ENCODE peak calls at places on chromosomes 4 and X, in nine cellular contexts. Y, V, D, R, A, F, S, Z and G are unnamed samples. For H3K4me1 and H3K27me3, the result is how much of the 10 kb centered on the place peaks cover.

GRCh38 chr4:52248836-52249235 is 197.7 kb downstream of the SPATA18 start:
- DNase-seq in Y (no peak), R (no peak), D (no peak), A (no peak), Z (no peak), S (no peak), F (no peak), V (no peak), G (no peak)

GRCh38 chr4:94369046-94369445 is 26.4 kb upstream of the HPGDS start:
- DNase-seq in V (no peak), A (no peak), F (no peak), Z (no peak), D (no peak), Y (no peak), S (no peak), R (no peak), G (no peak)

GRCh38 chr4:20829958-20830357 is 129.7 kb downstream of the PACRGL start:
- DNase-seq in A (no peak), Z (no peak), Y (no peak), S (no peak), F (no peak), R (no peak), V (no peak), D (no peak), G (no peak)

GRCh38 chr4:25030283-25031076 is at the start of gene LGI2:
- DNase-seq in R (no peak), F (peak), Z (no peak), A (peak), Y (no peak), V (peak), D (no peak), S (peak), G (no peak)

GRCh38 chr4:184384056-184384809 is 90.1 kb downstream of the IRF2 start:
- DNase-seq in F (peak), R (no peak), D (peak), S (peak), A (peak), V (no peak), Y (peak), Z (peak), G (no peak)

GRCh38 chrX:43860646-43861370 is 21.4 kb downstream of the MAOB start:
- DNase-seq in F (no peak), Z (peak), Y (peak), R (no peak), S (no peak), A (no peak), V (peak), D (peak), G (no peak)

GRCh38 chr4:98749206-98749605 is 90.8 kb upstream of the TSPAN5 start:
- DNase-seq in Y (no peak), F (no peak), D (no peak), Z (no peak), V (no peak), R (no peak), S (no peak), A (no peak), G (no peak)

GRCh38 chr4:81198151-81198550 is 16.9 kb downstream of the PRKG2 start:
- DNase-seq in Z (no peak), S (peak), Y (no peak), A (no peak), R (no peak), D (no peak), F (no peak), V (no peak), G (no peak)

GRCh38 chr4:185933078-185933581 is 121.1 kb upstream of the SORBS2 start:
- DNase-seq in S (no peak), Y (no peak), A (no peak), V (no peak), Z (no peak), R (no peak), F (no peak), D (no peak), G (no peak)

GRCh38 chr4:11791808-11792207 is 363.1 kb upstream of the HS3ST1 start:
- DNase-seq in A (no peak), V (no peak), S (no peak), Y (no peak), D (no peak), F (no peak), R (no peak), Z (no peak), G (no peak)

GRCh38 chr4:80138556-80139538 is 58.5 kb upstream of the PRDM8 start:
- DNase-seq in Z (no peak), F (no peak), S (no peak), V (no peak), R (peak), Y (peak), D (no peak), A (no peak), G (peak)

GRCh38 chrX:116009871-116010710 is 160.5 kb upstream of the AGTR2 start:
- DNase-seq in S (no peak), F (peak), Z (no peak), R (no peak), D (peak), Y (no peak), A (peak), V (peak), G (no peak)

GRCh38 chrX:21374994-21375794 is 976 bp downstream of the CNKSR2 start:
- DNase-seq in Y (no peak), D (no peak), S (peak), F (no peak), Z (no peak), V (peak), R (peak), A (no peak), G (no peak)

GRCh38 chr4:53194727-53195126 is 171.1 kb downstream of the SCFD2 start:
- DNase-seq in Z (no peak), A (no peak), Y (no peak), V (peak), F (no peak), S (no peak), D (no peak), R (no peak), G (no peak)

GRCh38 chr4:137524642-137525384 is 7.5 kb downstream of the PCDH18 start:
- DNase-seq in Z (no peak), Y (peak), A (no peak), V (no peak), F (no peak), R (no peak), D (no peak), S (no peak), G (no peak)

GRCh38 chr4:3491681-3492405 is 28.7 kb downstream of the DOK7 start:
- DNase-seq in Z (no peak), R (no peak), Y (peak), S (no peak), F (no peak), A (no peak), D (no peak), V (peak), G (no peak)

GRCh38 chr4:77538144-77538543 is 67.5 kb upstream of the CXCL13 start:
- DNase-seq in S (no peak), V (no peak), A (no peak), Y (peak), F (no peak), D (no peak), R (no peak), Z (no peak), G (no peak)

GRCh38 chrX:18607966-18608365 is 63.9 kb downstream of the RS1 start:
- DNase-seq in A (no peak), S (no peak), Y (no peak), Z (no peak), R (no peak), F (no peak), V (no peak), D (no peak), G (no peak)

GRCh38 chr4:6953751-6954380 is 44.2 kb downstream of the TBC1D14 start:
- DNase-seq in V (peak), S (peak), Z (no peak), R (no peak), F (peak), A (peak), Y (peak), D (peak), G (no peak)

GRCh38 chr4:148926861-148927260 is 484.6 kb upstream of the NR3C2 start:
- DNase-seq in Z (no peak), R (no peak), D (no peak), A (no peak), S (no peak), Y (peak), V (no peak), F (no peak), G (no peak)

GRCh38 chrX:121208563-121208962 is 161.2 kb downstream of the GLUD2 start:
- DNase-seq in R (no peak), A (no peak), F (no peak), S (no peak), V (no peak), D (no peak), Y (no peak), Z (no peak), G (no peak)

GRCh38 chrX:48589482-48590162 is 7.7 kb upstream of the WDR13 start:
- DNase-seq in V (no peak), A (no peak), Z (no peak), S (no peak), R (no peak), D (peak), Y (peak), F (no peak), G (no peak)

DNA sequence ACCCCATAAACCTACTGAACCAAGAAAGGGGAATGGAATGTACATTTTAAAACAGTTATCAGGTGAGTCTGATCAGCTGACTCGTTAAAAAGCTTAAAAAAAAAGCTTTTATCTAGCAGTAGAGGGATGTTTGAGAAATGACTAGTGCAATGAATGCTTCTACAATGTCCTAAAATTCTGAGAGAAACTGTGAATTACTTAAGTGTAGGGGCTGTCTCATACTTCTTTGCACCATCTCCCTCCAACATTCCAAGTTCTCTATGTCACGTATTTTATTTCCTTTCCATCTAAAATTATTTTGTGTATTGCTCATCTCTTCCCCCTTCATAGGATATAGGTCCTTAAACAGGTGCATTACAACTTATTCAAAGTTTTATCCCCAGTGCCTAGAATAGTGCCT is 11.9 kb upstream of the AREG start:
- DNase-seq in Z (no peak), F (no peak), Y (no peak), V (no peak), R (no peak), S (no peak), A (no peak), D (no peak), G (no peak)
- H3K4me1 ChIP-seq in Z (under half), F (under half), Y (under half), V (under half), R (under half), S (under half), A (under half), D (under half), G (under half)

GRCh38 chr4:74793757-74794340 is 474 bp downstream of the BTC start:
- DNase-seq in R (no peak), Y (peak), Z (no peak), D (peak), V (peak), F (peak), S (peak), A (peak), G (no peak)

GRCh38 chr4:74789518-74789917 is 4.8 kb downstream of the BTC start:
- DNase-seq in Z (no peak), F (no peak), V (no peak), Y (no peak), S (no peak), A (no peak), R (no peak), D (no peak), G (no peak)

GRCh38 chr4:74796631-74797030 is 2.3 kb upstream of the BTC start:
- DNase-seq in Z (no peak), R (no peak), S (no peak), A (no peak), F (no peak), Y (no peak), V (no peak), D (no peak), G (no peak)

GRCh38 chr4:74790652-74791051 is 3.7 kb downstream of the BTC start:
- DNase-seq in Y (no peak), S (no peak), V (no peak), Z (no peak), R (no peak), A (no peak), F (no peak), D (no peak), G (no peak)

GRCh38 chr4:74794341-74794801 is at the start of gene BTC:
- DNase-seq in A (peak), F (peak), S (peak), D (peak), Y (peak), R (no peak), Z (no peak), V (peak), G (no peak)
- H3K27me3 ChIP-seq in A (under half), F (under half), S (under half), D (under half), Y (under half), R (under half), Z (under half), V (under half), G (under half)

GRCh38 chr4:157050561-157050960 is 25.4 kb upstream of the GLRB start:
- DNase-seq in R (no peak), S (no peak), A (no peak), Y (no peak), D (no peak), F (no peak), V (no peak), Z (no peak), G (no peak)
- H3K4me1 ChIP-seq in R (under half), S (under half), A (under half), Y (under half), D (under half), F (under half), V (under half), Z (under half), G (under half)

DNA sequence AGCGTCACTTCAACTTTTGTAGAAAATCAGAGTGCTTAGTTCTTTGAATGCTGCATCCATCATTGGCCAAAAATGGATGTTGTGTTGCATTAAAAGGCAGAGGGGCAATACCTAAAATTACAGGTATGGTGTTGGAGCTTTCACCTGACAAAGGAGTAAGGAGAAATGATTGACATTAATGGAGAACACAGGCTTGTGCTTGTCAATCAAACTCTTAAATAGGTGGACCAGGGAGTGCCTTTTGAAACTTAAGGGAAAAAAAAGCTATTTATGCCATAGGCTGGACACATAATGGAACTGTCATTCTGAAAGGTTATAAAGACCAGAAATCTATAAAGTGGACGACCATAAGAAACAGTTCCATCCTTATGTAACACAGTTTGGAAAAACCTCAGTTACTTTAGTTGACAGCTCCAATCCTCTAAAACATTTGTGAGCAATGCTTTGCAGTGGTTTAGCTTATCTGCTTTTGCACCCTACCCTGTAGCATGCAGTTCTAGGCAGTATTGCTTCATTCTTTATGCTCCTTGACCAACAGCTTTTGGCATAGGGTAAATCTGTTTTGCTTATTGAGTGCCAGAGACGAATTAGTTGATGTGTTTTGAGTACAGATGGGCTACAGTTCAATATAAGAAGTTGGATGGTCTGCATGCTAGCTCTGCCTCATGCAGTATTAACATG is 2.4 kb downstream of the HADH start:
- DNase-seq in Y (peak), V (no peak), F (no peak), S (no peak), Z (no peak), A (no peak), D (no peak), R (no peak), G (no peak)
- H3K27me3 ChIP-seq in Y (under half), V (under half), F (under half), S (under half), Z (under half), A (under half), D (under half), R (under half), G (under half)

GRCh38 chr4:128846063-128846462 is 36.6 kb downstream of the JADE1 start:
- DNase-seq in V (no peak), R (no peak), S (no peak), Y (no peak), Z (no peak), F (no peak), A (no peak), D (no peak), G (no peak)
- H3K4me1 ChIP-seq in V (under half), R (under half), S (under half), Y (under half), Z (half or more), F (under half), A (under half), D (under half), G (under half)

GRCh38 chrX:51851507-51852085 is 41.8 kb upstream of the MAGED1 start:
- DNase-seq in F (no peak), V (no peak), Z (no peak), D (no peak), S (no peak), R (no peak), A (no peak), Y (no peak), G (no peak)
- H3K27me3 ChIP-seq in F (under half), V (under half), Z (under half), D (under half), S (under half), R (under half), A (under half), Y (under half), G (under half)

GRCh38 chrX:72498782-72499181 is 73.9 kb downstream of the HDAC8 start:
- DNase-seq in D (no peak), V (no peak), F (no peak), A (no peak), R (no peak), Z (no peak), Y (peak), S (no peak), G (no peak)
- H3K4me1 ChIP-seq in D (under half), V (under half), F (under half), A (under half), R (under half), Z (under half), Y (under half), S (under half), G (under half)